ENCODE peak calls at places on chromosomes 6 and 20, in seven cellular contexts. F is breast epithelium, D is lower lobe of right lung, Q is HepG2, S is GM23338, J is cardiac muscle cell, I is brain microvascular endothelial cell. X is an unnamed sample.
A peak's percentile ranks its signal among the peaks of the same experiment; 100 is the strongest.

GRCh38 chr6:52603000-52603795 is 26.3 kb upstream of the TRAM2 start:
- DNase-seq in Q (no peak), J (peak; percentile 66), D (no peak), F (no peak), I (peak; percentile 54), S (no peak), X (no peak)

GRCh38 chr6:81120280-81120679 is 632.2 kb downstream of the TENT5A start:
- DNase-seq in F (no peak), Q (no peak), D (no peak), J (no peak), I (no peak), S (no peak), X (no peak)

GRCh38 chr20:64205611-64206026 is 41.4 kb downstream of the MYT1 start:
- DNase-seq in I (no peak), D (no peak), S (no peak), Q (no peak), J (no peak), F (no peak), X (no peak)

GRCh38 chr20:9407805-9408421 is 106.5 kb upstream of the LAMP5 start:
- DNase-seq in D (no peak), F (peak; percentile 55), S (peak; percentile 79), I (peak; percentile 84), J (peak; percentile 80), Q (peak; percentile 65), X (no peak)

GRCh38 chr6:56730663-56731529 is 88.2 kb upstream of the DST start:
- DNase-seq in S (no peak), Q (no peak), F (no peak), D (no peak), J (peak; percentile 59), I (peak; percentile 39), X (no peak)

GRCh38 chr6:25882066-25882496 is 8.0 kb upstream of the SLC17A3 start:
- DNase-seq in Q (no peak), J (peak; percentile 19), I (no peak), D (peak; percentile 61), S (peak; percentile 93), F (no peak), X (peak; percentile 32)

GRCh38 chr6:123965894-123966293 is 162.2 kb downstream of the NKAIN2 start:
- DNase-seq in J (peak; percentile 5), D (no peak), F (no peak), Q (peak; percentile 35), S (peak; percentile 88), I (no peak), X (no peak)

GRCh38 chr6:100300221-100300736 is 164.4 kb downstream of the SIM1 start:
- DNase-seq in D (no peak), F (no peak), J (peak; percentile 87), I (peak; percentile 94), S (no peak), Q (peak; percentile 71), X (no peak)

GRCh38 chr6:52598123-52598823 is 21.4 kb upstream of the TRAM2 start:
- DNase-seq in I (peak; percentile 85), S (peak; percentile 97), D (no peak), J (peak; percentile 88), F (peak; percentile 27), Q (peak; percentile 100), X (no peak)

GRCh38 chr20:63359937-63360849 is 956 bp downstream of the CHRNA4 start:
- DNase-seq in F (no peak), J (no peak), I (no peak), Q (no peak), D (no peak), S (peak; percentile 54), X (no peak)

GRCh38 chr6:98905759-98906158 is 42.0 kb downstream of the FBXL4 start:
- DNase-seq in J (no peak), S (no peak), F (no peak), D (no peak), I (no peak), Q (no peak), X (no peak)

GRCh38 chr20:44079968-44080560 is 106.9 kb downstream of the JPH2 start:
- DNase-seq in Q (no peak), J (peak; percentile 51), F (peak; percentile 15), I (peak; percentile 43), D (no peak), S (no peak), X (no peak)

GRCh38 chr6:52858416-52858815 is 17.8 kb upstream of the GSTA5 start:
- DNase-seq in J (no peak), Q (no peak), F (no peak), D (no peak), S (no peak), I (no peak), X (no peak)

GRCh38 chr20:25057234-25058050 is 497 bp downstream of the ACSS1 start:
- DNase-seq in F (no peak), Q (no peak), I (no peak), J (peak; percentile 55), D (peak; percentile 87), S (peak; percentile 72), X (peak; percentile 84)

GRCh38 chr20:58828141-58828540 is 22.6 kb downstream of the GNAS-AS1 start:
- DNase-seq in S (no peak), J (no peak), D (no peak), I (no peak), F (no peak), Q (no peak), X (no peak)

GRCh38 chr6:164106345-164106769 is 691.8 kb downstream of the QKI start:
- DNase-seq in Q (peak; percentile 16), S (peak; percentile 77), F (no peak), I (no peak), J (peak; percentile 59), D (no peak), X (no peak)

DNA sequence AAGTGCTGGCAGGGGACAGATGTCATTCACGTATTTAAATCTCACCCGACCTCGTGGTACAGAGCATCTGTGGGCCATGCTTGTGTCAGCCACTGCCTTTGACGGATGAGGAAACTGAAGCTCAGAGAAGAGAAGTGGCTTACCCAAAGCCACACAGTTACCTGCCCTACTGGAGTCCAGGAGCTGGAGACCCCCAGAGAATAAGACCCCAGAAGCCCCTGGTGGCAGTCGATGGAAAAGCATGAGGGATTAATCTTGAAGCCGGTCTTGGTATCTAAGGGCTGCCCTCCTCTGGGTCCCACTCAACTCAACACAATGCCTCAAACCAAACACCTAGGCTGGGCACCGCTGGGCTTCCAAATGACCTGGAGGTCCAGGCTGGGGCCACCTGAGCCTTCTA is 83.1 kb downstream of the GRM4 start:
- DNase-seq in I (no peak), D (no peak), F (no peak), S (peak; percentile 65), Q (no peak), J (no peak), X (no peak)
- TF ChIP-seq CTCF in I (peak; percentile 54), D (no peak), F (no peak), S (peak; percentile 61), Q (no peak), J (no peak), X (no peak)

DNA sequence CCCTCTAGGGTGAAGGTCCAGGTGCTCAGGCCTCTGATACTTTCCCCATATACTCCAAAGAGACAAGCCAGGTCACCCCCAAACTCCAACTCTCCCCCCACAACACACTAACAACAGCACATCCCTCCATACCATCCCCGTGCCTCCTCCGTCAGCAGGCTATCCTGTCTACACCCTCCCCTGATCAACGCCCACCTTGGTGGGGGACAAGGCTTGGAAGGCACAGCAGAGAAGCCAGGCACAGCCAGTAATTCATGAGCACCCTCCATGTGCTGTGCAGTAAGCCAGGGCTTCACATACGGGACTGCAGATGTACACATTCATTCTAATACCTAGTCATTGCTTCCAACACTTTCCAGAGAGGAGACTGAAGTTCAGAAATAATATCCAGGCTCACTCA is 57.6 kb downstream of the TRERF1 start:
- DNase-seq in J (no peak), D (no peak), S (no peak), Q (no peak), I (no peak), F (no peak), X (no peak)
- H3K4me3 ChIP-seq in J (no peak overlapping the region), D (no peak overlapping the region), S (no peak overlapping the region), Q (no peak overlapping the region), I (no peak overlapping the region), F (no peak overlapping the region), X (no peak overlapping the region)

GRCh38 chr6:168093634-168094033 is 14.6 kb upstream of the FRMD1 start:
- DNase-seq in S (no peak), Q (no peak), I (no peak), J (no peak), F (no peak), D (peak; percentile 14), X (no peak)
- H3K27me3 ChIP-seq in S (no peaks in the 10 kb centered on the region), Q (peaks cover 71% of the 10 kb centered on the region), I (peaks cover 8% of the 10 kb centered on the region), J (no peaks in the 10 kb centered on the region), F (no peaks in the 10 kb centered on the region), D (peaks cover 7% of the 10 kb centered on the region), X (no peaks in the 10 kb centered on the region)

DNA sequence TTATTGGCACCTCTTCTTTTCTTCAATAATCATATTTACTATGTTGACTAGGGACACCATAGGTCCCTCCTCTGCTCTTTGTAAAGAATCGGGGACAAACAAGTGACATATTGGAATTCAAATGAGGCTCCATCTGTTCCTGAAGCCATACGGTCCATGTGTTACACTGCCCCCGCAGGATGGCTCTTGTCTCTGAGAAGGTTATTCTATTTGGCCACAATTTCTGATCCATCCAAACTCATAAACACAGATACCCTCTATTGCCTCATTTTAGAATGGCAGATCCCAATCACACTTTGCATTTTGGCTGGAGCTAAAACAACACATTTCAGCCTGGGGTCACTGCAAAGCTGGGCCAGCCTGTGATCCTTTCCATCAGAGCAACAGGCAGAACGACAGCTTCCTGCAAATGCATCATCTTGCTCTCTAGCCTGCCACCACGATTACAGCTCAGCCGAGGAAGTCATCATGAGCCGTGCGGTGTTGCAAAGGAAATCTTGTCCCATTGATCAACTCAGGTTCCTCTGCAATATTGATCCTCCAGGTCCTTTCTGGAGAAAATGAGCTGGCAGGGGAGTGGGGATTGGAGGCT is 73.2 kb downstream of the AGPAT4 start:
- DNase-seq in J (no peak), D (no peak), S (peak; percentile 32), F (no peak), Q (no peak), I (no peak), X (no peak)
- TF ChIP-seq CTCF in J (peak; percentile 6), D (no peak), S (peak; percentile 48), F (no peak), Q (no peak), I (peak; percentile 56), X (no peak)